ENCODE peak calls at places on chromosomes 6 and 20, in ten cellular contexts. I is progenitor cell of endocrine pancreas, R is epithelial cell of esophagus, Y is heart right ventricle, W is type B pancreatic cell, P is psoas muscle, F is GM20000, T is PC-9, X is AG09309, M is A549. D is an unnamed sample.

GRCh38 chr6:150878347-150879213 is 13.1 kb downstream of the MTHFD1L start:
- DNase-seq in I (no peak), R (no peak), Y (no peak), W (no peak), P (no peak), F (no peak), T (no peak), X (no peak), M (no peak), D (no peak)

GRCh38 chr6:45483501-45483900 is 105.8 kb upstream of the SUPT3H start:
- DNase-seq in I (no peak), R (no peak), Y (no peak), W (no peak), P (no peak), F (no peak), T (no peak), X (peak; percentile 34), M (no peak), D (no peak)

GRCh38 chr6:113529191-113529590 is 328.0 kb upstream of the MARCKS start:
- DNase-seq in I (no peak), R (peak; percentile 59), Y (no peak), W (no peak), P (no peak), F (no peak), T (no peak), X (no peak), M (no peak), D (peak; percentile 19)

GRCh38 chr20:60213126-60213893 is 255.1 kb downstream of the CDH26 start:
- DNase-seq in I (no peak), R (no peak), Y (no peak), W (no peak), P (no peak), F (no peak), T (no peak), X (no peak), M (no peak), D (no peak)

GRCh38 chr20:54433653-54434052 is 41.7 kb upstream of the DOK5 start:
- DNase-seq in I (no peak), R (no peak), Y (no peak), W (no peak), P (no peak), F (no peak), T (no peak), X (no peak), M (no peak), D (no peak)

GRCh38 chr6:25641377-25641776 is 10.6 kb upstream of the SCGN start:
- DNase-seq in I (no peak), R (no peak), Y (no peak), W (no peak), P (no peak), F (no peak), T (no peak), X (no peak), M (no peak), D (no peak)

GRCh38 chr20:5835234-5835845 is 85.1 kb downstream of the SHLD1 start:
- DNase-seq in I (no peak), R (peak; percentile 25), Y (peak; percentile 21), W (no peak), P (no peak), F (no peak), T (peak; percentile 49), X (no peak), M (peak; percentile 54), D (peak; percentile 61)

GRCh38 chr20:64077876-64078551 is 1.3 kb downstream of the RGS19 start:
- DNase-seq in I (no peak), R (no peak), Y (no peak), W (no peak), P (no peak), F (peak; percentile 58), T (no peak), X (no peak), M (no peak), D (no peak)

GRCh38 chr6:134918418-134918961 is 31.4 kb downstream of the ALDH8A1 start:
- DNase-seq in I (no peak), R (no peak), Y (no peak), W (no peak), P (no peak), F (no peak), T (no peak), X (no peak), M (no peak), D (no peak)
- TF ChIP-seq CTCF in I (no peak), R (no peak), Y (no peak), W (peak; percentile 25), P (no peak), F (no peak), T (no peak), X (no peak), M (no peak), D (no peak)

GRCh38 chr20:17617212-17617867 is 47.5 kb downstream of the DSTN start:
- DNase-seq in I (peak; percentile 57), R (peak; percentile 25), Y (peak; percentile 65), W (peak; percentile 73), P (no peak), F (peak; percentile 76), T (no peak), X (no peak), M (peak; percentile 74), D (peak; percentile 54)

GRCh38 chr20:17618673-17619013 is 48.8 kb downstream of the DSTN start:
- DNase-seq in I (no peak), R (no peak), Y (no peak), W (no peak), P (no peak), F (no peak), T (no peak), X (no peak), M (no peak), D (no peak)

GRCh38 chr20:17619351-17620093 is 49.6 kb downstream of the DSTN start:
- DNase-seq in I (no peak), R (no peak), Y (no peak), W (peak; percentile 51), P (no peak), F (no peak), T (no peak), X (no peak), M (no peak), D (no peak)

GRCh38 chr20:17616480-17617211 is 46.8 kb downstream of the DSTN start:
- DNase-seq in I (no peak), R (no peak), Y (no peak), W (peak; percentile 54), P (no peak), F (no peak), T (no peak), X (no peak), M (no peak), D (no peak)

GRCh38 chr20:17617868-17618672 is 48.2 kb downstream of the DSTN start:
- DNase-seq in I (no peak), R (no peak), Y (no peak), W (peak; percentile 62), P (no peak), F (no peak), T (no peak), X (no peak), M (no peak), D (no peak)
- TF ChIP-seq CTCF in I (no peak), R (no peak), Y (no peak), W (peak; percentile 4), P (no peak), F (no peak), T (peak; percentile 16), X (no peak), M (no peak), D (peak; percentile 21)

GRCh38 chr6:28864321-28864923 is 59.4 kb downstream of the TRIM27 start:
- DNase-seq in I (no peak), R (no peak), Y (no peak), W (no peak), P (no peak), F (no peak), T (peak; percentile 67), X (no peak), M (no peak), D (no peak)

GRCh38 chr6:28868873-28869272 is 54.9 kb downstream of the TRIM27 start:
- DNase-seq in I (no peak), R (no peak), Y (no peak), W (no peak), P (no peak), F (no peak), T (no peak), X (no peak), M (no peak), D (no peak)

GRCh38 chr6:28867078-28867414 is 56.7 kb downstream of the TRIM27 start:
- DNase-seq in I (no peak), R (peak; percentile 29), Y (no peak), W (no peak), P (no peak), F (peak; percentile 43), T (no peak), X (no peak), M (no peak), D (no peak)

GRCh38 chr6:28863607-28864320 is 60.0 kb downstream of the TRIM27 start:
- DNase-seq in I (peak; percentile 76), R (peak; percentile 84), Y (peak; percentile 53), W (peak; percentile 87), P (peak; percentile 46), F (peak; percentile 69), T (peak; percentile 77), X (peak; percentile 46), M (peak; percentile 87), D (peak; percentile 64)

DNA sequence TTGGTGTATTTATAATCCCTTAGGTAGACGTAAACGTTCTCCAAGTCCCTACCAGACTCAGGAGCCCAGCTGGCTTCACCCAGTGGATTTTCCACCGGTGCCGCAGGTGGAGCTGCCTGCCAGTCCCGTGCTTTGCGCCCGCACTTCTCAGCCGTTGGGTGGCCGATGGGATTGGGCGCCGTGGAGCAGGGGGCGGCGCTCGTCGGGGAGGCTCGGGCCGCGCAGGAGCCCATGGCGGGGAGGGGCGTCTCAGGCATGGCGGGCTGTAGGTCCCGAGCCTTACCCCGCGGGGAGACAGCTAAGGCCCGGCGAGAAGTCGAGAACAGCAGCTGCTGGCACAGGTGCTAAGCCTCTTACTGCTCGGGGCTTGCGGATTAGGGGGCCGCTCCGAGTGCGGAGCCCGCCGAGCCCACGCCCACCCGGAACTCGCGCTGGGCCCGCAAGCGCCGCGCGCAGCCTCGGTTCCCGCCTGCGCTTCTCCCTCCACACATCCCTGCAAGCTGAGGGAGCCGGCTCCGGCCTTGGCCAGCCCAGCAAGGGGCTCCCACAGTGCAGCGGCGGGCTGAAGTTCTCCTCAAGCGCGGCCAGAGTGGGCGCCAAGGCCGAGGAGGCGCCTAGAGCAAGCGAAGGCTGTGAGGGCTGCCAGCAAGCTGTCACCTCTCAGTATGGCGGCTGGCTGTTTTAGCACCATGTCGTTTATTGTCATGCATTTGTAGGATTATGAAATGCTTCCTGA is 57.3 kb downstream of the TRIM27 start:
- DNase-seq in I (peak; percentile 59), R (peak; percentile 69), Y (peak; percentile 70), W (peak; percentile 83), P (peak; percentile 56), F (peak; percentile 48), T (no peak), X (no peak), M (peak; percentile 86), D (no peak)
- TF ChIP-seq CTCF in I (peak; percentile 7), R (no peak), Y (no peak), W (no peak), P (no peak), F (no peak), T (no peak), X (no peak), M (no peak), D (no peak)

DNA sequence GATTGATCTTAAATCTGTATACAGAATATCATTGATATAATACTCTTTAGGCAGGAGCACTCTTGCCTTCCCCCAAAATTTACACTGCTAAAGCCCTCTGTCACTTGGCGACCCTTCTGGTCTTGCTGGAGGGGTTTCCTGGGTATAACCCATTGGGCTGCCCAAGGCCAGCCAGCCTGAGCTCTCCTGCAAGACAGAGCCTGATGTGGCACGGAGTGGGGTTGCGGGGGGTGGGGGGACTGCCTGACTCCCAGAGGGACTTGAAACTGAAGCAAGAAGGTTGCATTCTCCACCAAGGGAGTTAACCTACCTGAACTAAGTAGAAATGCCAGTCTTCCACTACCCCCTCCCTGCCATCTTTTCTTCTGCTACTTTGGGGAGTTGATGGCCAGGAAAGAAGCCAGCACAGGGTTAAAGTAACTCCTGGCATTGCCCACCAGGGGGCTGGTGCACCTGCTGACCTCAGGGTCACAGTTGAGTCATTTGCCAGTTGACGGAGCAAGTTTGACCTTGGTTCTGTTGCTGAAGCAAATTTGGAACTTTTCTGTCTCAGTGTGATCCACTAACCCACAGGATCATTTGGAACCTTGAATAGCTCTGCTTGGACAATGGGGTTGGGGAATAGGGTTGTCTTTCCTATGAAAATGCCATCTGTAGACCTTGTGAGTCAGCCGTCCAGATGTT is 79.4 kb downstream of the ASXL1 start:
- DNase-seq in I (no peak), R (no peak), Y (no peak), W (no peak), P (no peak), F (no peak), T (no peak), X (no peak), M (peak; percentile 37), D (peak; percentile 49)
- TF ChIP-seq CTCF in I (peak; percentile 74), R (no peak), Y (no peak), W (peak; percentile 67), P (no peak), F (no peak), T (peak; percentile 33), X (peak; percentile 29), M (no peak), D (no peak)

D was measured in RWPE1.